ENCODE peak calls at places on chromosomes 5 and 9, in nine cellular contexts. R is ovary; I is GM12891; N is stimulated activated CD4-positive, alpha-beta T cell treated with anti-CD3 and anti-CD28 coated beads, Interleukin-15, amount 100 ng/mL, for 1 hour; D is hypothalamus; U is GM13976; V is upper lobe of right lung; B is NCI-H1092 treated with DMSO at 0.1 percent for 48 hours; X is neural crest cell. Q is an unnamed sample.

GRCh38 chr5:101943784-101944183 is 352.3 kb downstream of the SLCO4C1 start:
- DNase-seq in B (no peak), X (no peak), N (no peak), V (no peak), I (no peak), D (no peak), R (no peak), U (no peak), Q (no peak)

GRCh38 chr5:1686066-1686802 is 113.4 kb downstream of the MRPL36 start:
- DNase-seq in N (no peak), B (no peak), X (no peak), U (peak), V (no peak), D (no peak), I (no peak), R (no peak), Q (no peak)

GRCh38 chr5:154038241-154038603 is 488 bp downstream of the FAM114A2 start:
- DNase-seq in V (peak), N (no peak), D (no peak), I (peak), R (no peak), X (no peak), B (no peak), U (peak), Q (peak)

GRCh38 chr5:19886123-19886921 is 101.7 kb downstream of the CDH18 start:
- DNase-seq in I (no peak), U (no peak), B (peak), N (no peak), V (no peak), D (no peak), R (no peak), X (no peak), Q (peak)

GRCh38 chr9:2570615-2571479 is 50.7 kb upstream of the VLDLR start:
- DNase-seq in X (no peak), D (no peak), B (peak), U (peak), I (no peak), R (peak), V (peak), N (no peak), Q (no peak)

GRCh38 chr5:96093890-96094381 is 132.3 kb upstream of the ELL2 start:
- DNase-seq in D (no peak), R (no peak), V (no peak), X (no peak), B (no peak), N (no peak), U (no peak), I (no peak), Q (no peak)

GRCh38 chr9:127311239-127311741 is 46.7 kb downstream of the GARNL3 start:
- DNase-seq in D (no peak), R (no peak), N (no peak), B (peak), X (peak), I (no peak), U (no peak), V (no peak), Q (no peak)

GRCh38 chr9:73176450-73176875 is 24.8 kb downstream of the ANXA1 start:
- DNase-seq in R (no peak), V (no peak), D (no peak), I (no peak), N (no peak), U (no peak), X (no peak), B (no peak), Q (no peak)

GRCh38 chr5:67206381-67207328 is 10.1 kb upstream of the CD180 start:
- DNase-seq in R (no peak), X (no peak), D (no peak), N (peak), U (peak), B (no peak), V (peak), I (peak), Q (peak)

GRCh38 chr5:56123531-56124243 is 109.4 kb downstream of the ANKRD55 start:
- DNase-seq in N (no peak), V (no peak), U (no peak), X (peak), D (no peak), R (peak), B (no peak), I (no peak), Q (no peak)

GRCh38 chr5:43357797-43358196 is 44.6 kb upstream of the HMGCS1 start:
- DNase-seq in U (no peak), N (no peak), V (no peak), D (no peak), R (no peak), I (no peak), B (no peak), X (no peak), Q (no peak)

GRCh38 chr9:135552021-135552697 is 6.2 kb downstream of the OBP2A start:
- DNase-seq in D (no peak), B (no peak), V (peak), N (no peak), R (no peak), I (no peak), X (no peak), U (no peak), Q (no peak)

Q was measured in MM.1S.